ENCODE peak calls at places on chromosomes 2 and 18, in four cellular contexts. F is GM12878, L is K562, V is HepG2. C is an unnamed sample.

GRCh38 chr2:169895294-169895985 is 68.2 kb downstream of the UBR3 start:
- DNase-seq in V (no peak), L (no peak), F (no peak), C (no peak)

GRCh38 chr2:232843860-232844259 is 26.2 kb upstream of the SNORC start:
- DNase-seq in V (no peak), L (no peak), F (no peak), C (no peak)

GRCh38 chr2:59899692-59900091 is 653.8 kb downstream of the BCL11A start:
- DNase-seq in L (no peak), V (no peak), F (no peak), C (no peak)

GRCh38 chr2:117087565-117088291 is 726.8 kb upstream of the DDX18 start:
- DNase-seq in F (no peak), L (no peak), V (no peak), C (no peak)

GRCh38 chr2:184419744-184420143 is 178.6 kb upstream of the ZNF804A start:
- DNase-seq in F (no peak), L (no peak), V (no peak), C (no peak)

GRCh38 chr2:88874063-88874657 is 182.7 kb downstream of the RPIA start:
- DNase-seq in L (peak), F (no peak), V (peak), C (peak)

GRCh38 chr2:55365303-55365702 is 54.4 kb downstream of the CCDC88A start:
- DNase-seq in F (no peak), L (peak), V (no peak), C (no peak)

GRCh38 chr2:157897106-157897971 is 21.2 kb upstream of the ACVR1 start:
- DNase-seq in V (no peak), F (no peak), L (peak), C (no peak)

GRCh38 chr2:45850558-45850957 is 199.1 kb downstream of the PRKCE start:
- DNase-seq in F (no peak), V (no peak), L (no peak), C (no peak)

GRCh38 chr2:228613133-228613532 is 431.6 kb upstream of the SPHKAP start:
- DNase-seq in L (no peak), V (no peak), F (peak), C (peak)

GRCh38 chr2:48471048-48471474 is 58.9 kb upstream of the STON1 start:
- DNase-seq in V (peak), L (peak), F (no peak), C (peak)

GRCh38 chr2:11446733-11447248 is 19.2 kb downstream of the E2F6 start:
- DNase-seq in F (no peak), L (peak), V (peak), C (peak)

GRCh38 chr2:104443137-104443536 is 410.8 kb upstream of the POU3F3 start:
- DNase-seq in L (no peak), V (no peak), F (no peak), C (no peak)

GRCh38 chr2:111058264-111058663 is 62.5 kb upstream of the BCL2L11 start:
- DNase-seq in F (no peak), V (no peak), L (no peak), C (no peak)

GRCh38 chr2:109171444-109172334 is 42.7 kb downstream of the SH3RF3 start:
- DNase-seq in F (no peak), V (no peak), L (no peak), C (no peak)

GRCh38 chr2:25558262-25558661 is 115.1 kb downstream of the DTNB start:
- DNase-seq in L (no peak), F (peak), V (no peak), C (no peak)

GRCh38 chr2:177783835-177784448 is 288.6 kb downstream of the PDE11A start:
- DNase-seq in V (no peak), F (peak), L (no peak), C (no peak)

GRCh38 chr18:2889761-2890192 is 43.0 kb downstream of the EMILIN2 start:
- DNase-seq in F (no peak), V (peak), L (no peak), C (no peak)

GRCh38 chr2:240663791-240664190 is 18.9 kb downstream of the AQP12B start:
- DNase-seq in L (no peak), V (no peak), F (no peak), C (no peak)

GRCh38 chr2:42293019-42293418 is 68.0 kb downstream of the COX7A2L start:
- DNase-seq in F (no peak), L (no peak), V (no peak), C (no peak)

GRCh38 chr2:158575051-158575635 is 118.4 kb downstream of the PKP4 start:
- DNase-seq in L (no peak), F (no peak), V (no peak), C (no peak)

DNA sequence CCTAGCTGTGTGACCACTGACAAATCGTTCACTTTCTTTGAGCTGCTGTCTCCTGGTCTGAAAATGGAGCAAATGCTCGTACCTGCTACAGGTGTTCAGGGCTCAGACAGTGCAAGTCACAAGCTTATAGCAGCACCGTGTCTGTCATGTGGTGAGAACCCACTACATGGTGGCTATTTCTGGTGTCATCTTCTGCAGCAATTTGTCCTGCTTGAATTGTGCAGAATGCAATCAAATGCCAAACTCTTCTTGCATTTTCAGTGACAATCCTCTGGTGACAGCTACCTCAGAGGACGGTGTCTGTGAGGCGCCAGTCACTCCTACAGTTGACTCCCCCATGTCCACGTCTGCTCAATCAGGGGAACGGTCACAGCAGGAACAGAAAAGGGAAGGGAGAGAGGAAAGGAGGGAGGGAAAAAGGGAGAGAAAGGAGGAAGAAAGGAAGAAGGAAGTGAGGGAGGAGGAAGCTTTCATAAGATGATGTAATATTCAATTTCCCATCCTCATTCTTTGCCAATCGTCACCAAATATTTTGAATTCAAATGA is 122.2 kb downstream of the BCL2 start:
- DNase-seq in L (no peak), F (no peak), V (no peak), C (no peak)
- TF ChIP-seq SRF in L (no peak), F (no peak), V (no peak), C (no peak)

DNA sequence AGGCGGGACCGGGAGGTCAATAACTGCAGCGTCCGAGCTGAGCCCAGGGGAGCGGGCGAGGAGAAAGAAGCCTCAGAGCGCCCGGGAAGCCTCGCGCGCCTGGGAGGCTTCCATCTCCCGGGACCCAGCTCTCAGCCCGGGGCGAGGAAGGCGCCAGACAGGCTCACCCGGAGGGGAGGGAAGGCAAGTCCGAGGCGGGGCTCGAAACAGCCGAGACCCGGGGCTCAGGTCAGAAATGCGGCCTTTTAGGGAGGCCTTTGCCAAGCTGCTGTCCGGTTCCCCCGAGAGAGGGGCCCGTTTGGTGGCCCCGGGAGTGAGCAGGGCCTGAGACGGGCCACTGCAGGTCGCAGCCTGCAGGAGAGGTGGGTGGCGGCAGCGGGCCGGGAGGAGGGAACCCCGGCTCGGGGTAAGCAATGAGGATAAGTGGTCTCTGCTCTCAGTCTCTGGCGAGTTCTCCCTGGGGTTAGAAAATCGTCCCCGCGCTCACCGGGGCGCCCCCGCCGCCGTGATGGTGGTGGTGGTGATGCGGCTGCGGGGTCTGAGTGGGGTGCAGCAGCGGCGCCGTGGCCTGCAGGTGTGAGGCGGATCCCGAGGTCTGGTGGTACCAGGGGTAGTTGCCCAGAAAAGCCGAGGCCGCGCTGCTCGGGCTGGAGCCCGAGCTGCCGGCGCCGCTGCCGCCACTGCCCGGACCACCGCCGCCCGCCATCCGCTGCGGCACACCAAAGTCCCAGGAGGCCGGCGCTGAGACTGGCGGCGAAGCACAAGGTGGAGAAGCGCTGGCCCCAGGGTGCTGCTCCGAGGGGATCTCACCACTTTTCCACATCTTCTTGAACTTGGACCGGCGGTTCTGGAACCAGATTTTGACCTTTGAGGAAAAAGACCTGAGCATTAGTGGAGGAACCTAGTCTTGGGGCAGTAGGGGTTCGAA is 2.4 kb downstream of the DLX2 start:
- DNase-seq in V (no peak), L (no peak), F (no peak), C (no peak)
- TF ChIP-seq SRF in V (no peak), L (no peak), F (no peak), C (no peak)

GRCh38 chr2:113088173-113088992 is 20.6 kb downstream of the IL1F10 start:
- DNase-seq in V (peak), L (no peak), F (no peak), C (no peak)
- TF ChIP-seq SRF in V (no peak), L (no peak), F (no peak), C (no peak)

GRCh38 chr2:35080231-35080905 is 1275.2 kb upstream of the CRIM1 start:
- DNase-seq in V (no peak), L (no peak), F (no peak), C (no peak)

GRCh38 chr2:35081001-35081628 is 1274.5 kb upstream of the CRIM1 start:
- DNase-seq in L (no peak), V (no peak), F (no peak), C (no peak)

GRCh38 chr2:35082072-35082471 is 1273.5 kb upstream of the CRIM1 start:
- DNase-seq in L (no peak), V (no peak), F (no peak), C (no peak)
- TF ChIP-seq SRF in L (no peak), V (no peak), F (no peak), C (no peak)

DNA sequence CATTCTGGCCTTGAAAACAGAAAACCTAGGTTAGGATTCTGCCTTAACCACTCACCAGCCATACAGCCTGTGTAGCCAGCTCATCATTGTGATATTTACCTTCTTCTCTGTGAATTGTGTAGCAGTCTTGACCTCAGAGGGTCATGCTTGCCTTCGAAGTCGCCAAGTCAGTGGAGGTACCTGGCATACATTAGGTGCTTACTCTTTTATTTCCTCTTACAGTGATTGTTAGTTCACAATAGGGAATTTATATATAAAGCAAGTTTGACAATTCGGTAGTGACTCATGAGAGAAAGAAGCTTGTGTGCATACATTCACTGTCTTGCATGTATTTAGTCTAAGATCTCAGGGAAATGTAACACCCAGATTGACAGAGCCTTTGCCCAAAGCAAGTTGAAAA is 290.7 kb downstream of the PTGR3 start:
- DNase-seq in L (no peak), F (no peak), V (no peak), C (no peak)
- TF ChIP-seq SRF in L (no peak), F (no peak), V (no peak), C (no peak)

GRCh38 chr2:205692095-205692494 is 9.8 kb downstream of the NRP2 start:
- DNase-seq in V (no peak), F (no peak), L (no peak), C (no peak)

GRCh38 chr2:205698556-205699282 is 16.4 kb downstream of the NRP2 start:
- DNase-seq in L (no peak), F (no peak), V (no peak), C (no peak)

GRCh38 chr2:205696541-205697441 is 14.5 kb downstream of the NRP2 start:
- DNase-seq in F (no peak), V (peak), L (peak), C (no peak)

GRCh38 chr2:205694256-205694655 is 12.0 kb downstream of the NRP2 start:
- DNase-seq in V (no peak), L (no peak), F (no peak), C (no peak)

DNA sequence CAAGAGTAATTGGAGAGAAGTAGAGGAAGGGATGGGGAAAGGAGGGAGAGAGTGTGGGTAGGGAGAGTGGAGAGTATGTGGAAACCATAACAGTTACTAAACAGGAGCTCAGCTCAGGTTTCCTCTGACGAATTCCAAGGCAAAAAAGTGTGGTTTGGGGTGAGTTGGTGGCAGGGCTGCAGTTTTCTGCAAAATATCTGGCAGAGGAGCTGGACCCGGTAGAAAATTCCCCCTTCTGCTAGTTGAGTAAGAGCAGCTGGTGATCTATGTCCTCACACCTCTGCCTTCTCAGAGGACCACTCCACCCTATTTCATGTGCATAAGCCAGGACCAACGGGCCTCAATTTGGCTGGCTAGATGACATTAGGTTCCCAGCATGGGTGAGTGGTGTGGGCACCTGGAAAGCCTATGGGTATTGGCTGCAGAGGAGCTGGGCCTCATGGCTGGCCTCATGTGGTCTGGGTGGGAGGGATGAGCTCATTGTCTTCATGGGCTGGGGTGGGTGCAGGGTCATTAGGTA is 13.2 kb downstream of the NRP2 start:
- DNase-seq in F (no peak), V (no peak), L (no peak), C (no peak)
- TF ChIP-seq SRF in F (no peak), V (no peak), L (no peak), C (no peak)

GRCh38 chr18:68148862-68149261 is 566.0 kb downstream of the TMX3 start:
- DNase-seq in F (no peak), V (no peak), L (no peak), C (no peak)

GRCh38 chr18:68150976-68151375 is 563.9 kb downstream of the TMX3 start:
- DNase-seq in L (no peak), F (no peak), V (no peak), C (no peak)

GRCh38 chr18:68152770-68153169 is 562.1 kb downstream of the TMX3 start:
- DNase-seq in V (peak), F (no peak), L (no peak), C (no peak)

DNA sequence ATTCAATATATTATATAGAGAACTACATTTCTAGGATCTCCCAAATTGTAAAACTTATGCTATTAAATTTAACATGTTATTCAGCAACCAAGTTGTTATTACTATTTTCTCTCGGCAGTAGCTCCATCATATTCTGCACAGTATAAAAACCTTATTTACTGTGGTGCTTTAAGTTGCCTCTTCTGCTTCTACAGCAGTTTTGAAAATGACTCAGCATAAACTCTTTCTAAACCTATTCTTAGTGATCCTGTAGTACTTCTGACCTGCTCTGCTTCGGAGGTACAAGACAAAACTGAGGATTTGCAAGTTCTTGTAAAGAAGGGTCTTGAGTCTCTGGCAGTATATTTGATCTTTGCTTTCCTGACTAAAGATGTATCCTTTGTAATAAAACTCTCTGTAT is 567.2 kb downstream of the TMX3 start:
- DNase-seq in L (no peak), V (no peak), F (no peak), C (no peak)
- TF ChIP-seq SRF in L (no peak), V (no peak), F (no peak), C (no peak)

GRCh38 chr18:22309191-22309590 is 108.5 kb downstream of the CTAGE1 start:
- DNase-seq in L (no peak), V (no peak), F (no peak), C (no peak)
- TF ChIP-seq SRF in L (no peak), V (no peak), F (no peak), C (no peak)

DNA sequence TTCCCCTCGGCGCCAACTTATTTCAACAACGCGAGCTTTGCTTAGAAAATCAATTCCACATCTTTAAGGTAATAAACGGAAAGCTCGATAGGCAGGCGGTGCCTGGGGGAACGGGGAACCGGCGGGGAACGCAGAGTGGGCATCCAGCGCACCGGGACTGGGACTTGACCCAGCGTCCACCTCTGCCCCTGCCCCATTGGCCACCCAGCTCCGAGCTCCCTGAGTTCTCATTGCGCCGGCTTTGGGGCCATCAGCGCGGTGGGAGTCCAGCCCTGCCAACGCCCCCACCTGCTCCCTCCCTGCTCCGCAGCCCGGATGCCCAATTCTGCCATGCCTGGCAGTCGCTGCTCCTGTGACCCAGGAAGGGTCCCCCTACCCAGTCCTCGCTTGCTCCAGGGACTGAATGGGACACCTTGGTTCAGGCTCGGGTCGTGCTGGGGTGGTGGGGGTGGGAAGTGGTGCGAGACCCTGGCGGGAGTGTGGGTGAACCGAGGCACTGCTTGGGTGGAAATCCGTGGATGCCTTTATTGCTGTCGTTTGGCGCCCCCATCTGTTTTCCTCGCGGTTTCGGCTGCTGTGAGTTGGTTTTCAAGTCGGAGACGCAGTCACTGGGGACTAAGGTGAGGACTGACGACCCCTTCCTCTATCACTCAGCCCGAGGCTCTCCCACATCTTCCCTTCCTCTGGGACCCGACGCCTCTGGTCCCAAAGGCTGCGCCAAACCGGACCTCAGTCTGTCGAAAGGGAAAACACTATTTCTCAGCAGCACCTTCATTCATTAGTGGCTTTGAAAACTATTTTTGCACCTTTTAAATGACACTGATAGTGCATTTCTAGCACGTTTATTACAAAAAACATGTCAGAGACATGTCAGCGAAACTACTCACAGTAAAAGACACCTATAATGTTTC is 2.4 kb upstream of the EVX2 start:
- DNase-seq in F (no peak), L (peak), V (peak), C (peak)
- TF ChIP-seq SRF in F (no peak), L (no peak), V (no peak), C (no peak)

C was measured in HCT116.